ENCODE peak calls at places on chromosomes 5 and 9, in ten cellular contexts. M, Z, J, I, P, E, F, T, C and L are unnamed samples.

GRCh38 chr9:138066049-138066448 is 188.5 kb downstream of the CACNA1B start:
- DNase-seq in P (no peak), F (no peak), I (no peak), T (no peak), E (no peak), Z (no peak), J (no peak), M (no peak), C (no peak), L (no peak)

GRCh38 chr5:68189171-68189570 is 26.4 kb upstream of the PIK3R1 start:
- DNase-seq in M (peak; percentile 5), J (no peak), C (no peak), I (no peak), P (no peak), E (no peak), Z (no peak), F (no peak), T (no peak), L (no peak)

GRCh38 chr5:92391-93220 is 638 bp downstream of the PLEKHG4B start:
- DNase-seq in F (no peak), J (no peak), T (no peak), C (no peak), I (no peak), M (no peak), P (no peak), E (no peak), Z (peak; percentile 31), L (no peak)

GRCh38 chr5:90941002-90941720 is 382.6 kb downstream of the ADGRV1 start:
- DNase-seq in M (no peak), P (no peak), I (no peak), E (no peak), J (no peak), T (no peak), Z (no peak), C (no peak), F (no peak), L (no peak)

GRCh38 chr5:138662599-138662998 is 87.4 kb upstream of the HSPA9 start:
- DNase-seq in Z (no peak), E (no peak), J (no peak), T (no peak), P (no peak), I (peak; percentile 35), C (no peak), F (no peak), M (no peak), L (no peak)

GRCh38 chr9:117030254-117030768 is 343.2 kb downstream of the TRIM32 start:
- DNase-seq in E (no peak), F (no peak), J (no peak), M (no peak), Z (no peak), T (no peak), I (no peak), C (no peak), P (no peak), L (no peak)

GRCh38 chr9:121242219-121242954 is 25.6 kb upstream of the GSN start:
- DNase-seq in M (peak; percentile 51), P (no peak), T (no peak), J (no peak), F (no peak), I (peak; percentile 80), C (peak; percentile 64), Z (no peak), E (no peak), L (peak; percentile 25)

GRCh38 chr9:129761901-129762359 is 9.1 kb upstream of the PTGES start:
- DNase-seq in E (no peak), F (no peak), Z (no peak), J (no peak), T (no peak), I (peak; percentile 93), M (peak; percentile 82), P (peak; percentile 87), C (peak; percentile 91), L (no peak)

GRCh38 chr9:76528056-76528455 is 69.1 kb downstream of the GCNT1 start:
- DNase-seq in T (no peak), J (no peak), C (no peak), Z (no peak), M (no peak), I (peak; percentile 90), E (no peak), F (no peak), P (peak; percentile 66), L (no peak)

GRCh38 chr9:34171753-34172535 is 6.9 kb upstream of the UBAP1 start:
- DNase-seq in T (no peak), J (no peak), Z (no peak), M (no peak), I (no peak), F (no peak), P (no peak), E (no peak), C (no peak), L (no peak)

GRCh38 chr9:124353811-124354274 is 61.4 kb downstream of the PSMB7 start:
- DNase-seq in T (no peak), E (no peak), C (peak; percentile 27), P (peak; percentile 41), J (no peak), Z (no peak), I (peak; percentile 71), F (no peak), M (peak; percentile 45), L (no peak)

GRCh38 chr9:4297151-4297794 is 2.6 kb downstream of the GLIS3 start:
- DNase-seq in J (peak; percentile 13), Z (no peak), E (no peak), F (peak; percentile 74), T (peak; percentile 67), C (peak; percentile 84), I (peak; percentile 92), M (peak; percentile 89), P (peak; percentile 84), L (peak; percentile 81)